ENCODE peak calls at places on chromosomes 1 and 21, in four cellular contexts. X is GM23338, C is adrenal gland, J is left lung. D is an unnamed sample.

GRCh38 chr1:209883341-209883971 is 54.6 kb upstream of the SYT14 start:
- DNase-seq in X (no peak), J (no peak), C (no peak), D (no peak)

GRCh38 chr1:235503333-235504121 is 725 bp downstream of the B3GALNT2 start:
- DNase-seq in X (peak; percentile 73), C (peak; percentile 63), J (peak; percentile 73), D (peak; percentile 82)

GRCh38 chr1:98405581-98406059 is 255.9 kb upstream of the SNX7 start:
- DNase-seq in J (no peak), C (no peak), X (no peak), D (no peak)

GRCh38 chr1:74505133-74505532 is 7.3 kb downstream of the LRRC53 start:
- DNase-seq in X (peak; percentile 68), C (no peak), J (no peak), D (peak; percentile 67)

GRCh38 chr1:78676347-78676982 is 26.8 kb downstream of the IFI44 start:
- DNase-seq in X (peak; percentile 81), C (peak; percentile 61), J (no peak), D (peak; percentile 81)

GRCh38 chr1:152926091-152926490 is 17.7 kb downstream of the IVL start:
- DNase-seq in X (peak; percentile 65), C (no peak), J (no peak), D (peak; percentile 24)

GRCh38 chr1:114666954-114667353 is 2.9 kb downstream of the DENND2C start:
- DNase-seq in J (no peak), X (no peak), C (no peak), D (no peak)

GRCh38 chr1:29195875-29196274 is 14.2 kb upstream of the SRSF4 start:
- DNase-seq in J (no peak), X (no peak), C (no peak), D (no peak)

GRCh38 chr1:180571060-180571831 is 12.5 kb downstream of the OVAAL start:
- DNase-seq in X (no peak), J (no peak), C (no peak), D (no peak)

GRCh38 chr1:64199154-64199553 is 4.3 kb upstream of the UBE2U start:
- DNase-seq in X (no peak), C (no peak), J (no peak), D (no peak)

GRCh38 chr21:30713786-30714185 is 4.8 kb downstream of the KRTAP21-3 start:
- DNase-seq in X (no peak), C (no peak), J (no peak), D (no peak)

GRCh38 chr1:61287014-61287413 is 204.7 kb downstream of the NFIA start:
- DNase-seq in C (no peak), X (no peak), J (no peak), D (no peak)

GRCh38 chr21:26843912-26844257 is 1.3 kb downstream of the ADAMTS1 start:
- DNase-seq in J (no peak), C (no peak), X (peak; percentile 30), D (no peak)

GRCh38 chr1:226637147-226637935 is 88.8 kb downstream of the STUM start:
- DNase-seq in C (no peak), J (no peak), X (peak; percentile 76), D (no peak)
- H3K4me1 ChIP-seq in C (no peaks in the 10 kb centered on the region), J (no peaks in the 10 kb centered on the region), X (peaks cover 4% of the 10 kb centered on the region), D (peaks cover 11% of the 10 kb centered on the region)

DNA sequence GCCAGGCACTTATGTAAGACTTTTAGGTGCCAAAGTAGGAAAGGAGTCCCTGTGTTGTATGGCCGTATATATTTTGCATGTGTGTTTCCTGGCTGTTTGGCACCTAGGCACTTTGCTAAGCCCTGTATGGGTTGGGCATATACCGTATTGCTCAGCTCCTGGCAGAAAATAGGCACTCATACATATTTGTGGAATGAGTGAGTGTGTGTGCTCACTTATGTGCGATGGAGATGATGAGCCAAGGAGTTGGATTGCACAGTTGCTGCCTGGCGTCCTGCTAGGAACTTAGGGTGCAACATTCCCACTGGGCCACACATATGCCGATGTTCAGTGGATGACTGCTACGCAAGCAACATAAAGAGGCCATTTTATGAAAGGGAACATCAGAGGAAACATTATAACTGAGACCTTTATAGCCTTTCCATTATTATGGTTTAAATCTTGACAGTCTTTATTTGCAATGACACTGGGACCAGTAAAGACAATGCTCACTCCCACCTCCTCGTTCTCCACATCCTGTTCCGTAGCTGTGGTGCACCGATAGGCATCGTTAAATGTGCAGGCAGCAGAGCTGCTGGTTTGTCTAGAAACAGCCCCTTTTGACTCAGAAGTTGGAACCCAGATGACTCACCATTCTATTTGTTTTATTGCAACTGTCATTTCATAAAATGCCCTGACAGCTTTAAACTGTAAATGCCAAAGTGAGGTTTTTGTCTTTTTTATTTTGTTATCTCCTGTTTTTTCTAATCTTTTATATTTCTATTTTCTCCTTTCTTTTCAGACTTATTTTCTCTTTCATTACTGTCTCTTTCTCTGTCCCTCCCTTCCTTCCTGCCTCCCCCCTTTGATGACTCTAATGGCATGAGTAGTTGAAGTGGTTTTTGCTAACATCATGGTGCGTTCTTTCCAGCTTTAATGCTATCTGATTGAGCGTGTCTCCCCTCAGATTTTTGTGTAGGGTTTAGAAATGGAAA is 36.1 kb downstream of the PEX14 start:
- DNase-seq in C (no peak), J (no peak), X (no peak), D (peak; percentile 25)
- H3K4me1 ChIP-seq in C (peaks cover 48% of the 10 kb centered on the region), J (peaks cover 33% of the 10 kb centered on the region), X (peaks cover 45% of the 10 kb centered on the region), D (peaks cover 11% of the 10 kb centered on the region)

GRCh38 chr1:56409112-56409691 is 170.2 kb downstream of the PLPP3 start:
- DNase-seq in J (peak; percentile 53), C (no peak), X (peak; percentile 77), D (no peak)

GRCh38 chr1:56413671-56414199 is 165.6 kb downstream of the PLPP3 start:
- DNase-seq in J (no peak), C (no peak), X (no peak), D (no peak)

GRCh38 chr1:56410405-56410804 is 169.0 kb downstream of the PLPP3 start:
- DNase-seq in J (no peak), X (no peak), C (no peak), D (no peak)

GRCh38 chr1:56411021-56411420 is 168.3 kb downstream of the PLPP3 start:
- DNase-seq in X (no peak), J (no peak), C (no peak), D (no peak)

GRCh38 chr1:56411484-56412180 is 167.7 kb downstream of the PLPP3 start:
- DNase-seq in X (no peak), C (no peak), J (no peak), D (no peak)
- H3K4me1 ChIP-seq in X (peaks cover 5% of the 10 kb centered on the region), C (no peaks in the 10 kb centered on the region), J (no peaks in the 10 kb centered on the region), D (peaks cover 13% of the 10 kb centered on the region)

GRCh38 chr1:201504799-201505504 is 2.0 kb downstream of the CSRP1 start:
- DNase-seq in J (no peak), C (no peak), X (no peak), D (no peak)
- H3K4me1 ChIP-seq in J (peaks cover 52% of the 10 kb centered on the region), C (peaks cover 31% of the 10 kb centered on the region), X (peaks cover 40% of the 10 kb centered on the region), D (peaks cover 59% of the 10 kb centered on the region)

GRCh38 chr1:178407662-178408061 is 89.1 kb downstream of the CLEC20A start:
- DNase-seq in X (peak; percentile 38), C (no peak), J (no peak), D (no peak)
- H3K4me1 ChIP-seq in X (no peaks in the 10 kb centered on the region), C (no peaks in the 10 kb centered on the region), J (no peaks in the 10 kb centered on the region), D (peaks cover 6% of the 10 kb centered on the region)

GRCh38 chr1:18940303-18941020 is 16.0 kb downstream of the IFFO2 start:
- DNase-seq in C (peak; percentile 45), J (no peak), X (no peak), D (no peak)
- H3K4me1 ChIP-seq in C (peaks cover 70% of the 10 kb centered on the region), J (peaks cover 24% of the 10 kb centered on the region), X (peaks cover 7% of the 10 kb centered on the region), D (peaks cover 61% of the 10 kb centered on the region)